ENCODE peak calls at places on chromosomes 3 and 15, in six cellular contexts. One of them, this sample, is unnamed.

GRCh38 chr3:98328933-98329332 is 24.7 kb upstream of the OR5K4 start:
- DNase-seq in K562: no peak
- DNase-seq in A549: no peak
- DNase-seq in HepG2: no peak
- DNase-seq in GM12878: no peak
- DNase-seq in endothelial cell of umbilical vein: no peak
- DNase-seq in this sample: no peak

GRCh38 chr3:58161435-58162398 is 49.1 kb downstream of the DNASE1L3 start:
- DNase-seq in K562: peak
- DNase-seq in A549: peak
- DNase-seq in HepG2: no peak
- DNase-seq in GM12878: no peak
- DNase-seq in endothelial cell of umbilical vein: peak
- DNase-seq in this sample: peak

GRCh38 chr3:107241217-107241616 is 136.0 kb upstream of the CCDC54 start:
- DNase-seq in K562: peak
- DNase-seq in A549: peak
- DNase-seq in HepG2: no peak
- DNase-seq in GM12878: no peak
- DNase-seq in endothelial cell of umbilical vein: no peak
- DNase-seq in this sample: peak

GRCh38 chr15:23574742-23575141 is 9.3 kb downstream of the MKRN3 start:
- DNase-seq in K562: no peak
- DNase-seq in A549: no peak
- DNase-seq in HepG2: no peak
- DNase-seq in GM12878: no peak
- DNase-seq in endothelial cell of umbilical vein: no peak
- DNase-seq in this sample: no peak

GRCh38 chr15:34161329-34161953 is 48.5 kb downstream of the KATNBL1 start:
- DNase-seq in K562: no peak
- DNase-seq in A549: peak
- DNase-seq in HepG2: no peak
- DNase-seq in GM12878: no peak
- DNase-seq in endothelial cell of umbilical vein: no peak
- DNase-seq in this sample: peak

GRCh38 chr3:105807701-105808100 is 61.1 kb downstream of the CBLB start:
- DNase-seq in K562: no peak
- DNase-seq in A549: no peak
- DNase-seq in HepG2: no peak
- DNase-seq in GM12878: no peak
- DNase-seq in endothelial cell of umbilical vein: no peak
- DNase-seq in this sample: no peak

GRCh38 chr3:188242426-188243123 is 88.6 kb downstream of the LPP start:
- DNase-seq in K562: no peak
- DNase-seq in A549: no peak
- DNase-seq in HepG2: no peak
- DNase-seq in GM12878: no peak
- DNase-seq in endothelial cell of umbilical vein: peak
- DNase-seq in this sample: no peak

GRCh38 chr3:192825191-192825590 is 92.5 kb downstream of the MB21D2 start:
- DNase-seq in K562: no peak
- DNase-seq in A549: no peak
- DNase-seq in HepG2: peak
- DNase-seq in GM12878: no peak
- DNase-seq in endothelial cell of umbilical vein: peak
- DNase-seq in this sample: no peak

GRCh38 chr15:91456921-91457320 is 356.9 kb downstream of the SV2B start:
- DNase-seq in K562: no peak
- DNase-seq in A549: no peak
- DNase-seq in HepG2: no peak
- DNase-seq in GM12878: no peak
- DNase-seq in endothelial cell of umbilical vein: no peak
- DNase-seq in this sample: no peak

GRCh38 chr3:122563717-122564025 is 429 bp downstream of the PARP9 start:
- DNase-seq in K562: no peak
- DNase-seq in A549: no peak
- DNase-seq in HepG2: no peak
- DNase-seq in GM12878: no peak
- DNase-seq in endothelial cell of umbilical vein: no peak
- DNase-seq in this sample: peak

GRCh38 chr15:43912208-43912607 is 85.4 kb downstream of the WDR76 start:
- DNase-seq in K562: no peak
- DNase-seq in A549: no peak
- DNase-seq in HepG2: no peak
- DNase-seq in GM12878: no peak
- DNase-seq in endothelial cell of umbilical vein: no peak
- DNase-seq in this sample: no peak

GRCh38 chr3:148023994-148024393 is 614.8 kb downstream of the ZIC1 start:
- DNase-seq in K562: no peak
- DNase-seq in A549: no peak
- DNase-seq in HepG2: no peak
- DNase-seq in GM12878: no peak
- DNase-seq in endothelial cell of umbilical vein: peak
- DNase-seq in this sample: no peak

GRCh38 chr3:69865920-69866679 is 126.8 kb downstream of the MITF start:
- DNase-seq in K562: no peak
- DNase-seq in A549: no peak
- DNase-seq in HepG2: no peak
- DNase-seq in GM12878: no peak
- DNase-seq in endothelial cell of umbilical vein: no peak
- DNase-seq in this sample: no peak

GRCh38 chr3:15766406-15766805 is 31.4 kb downstream of the ANKRD28 start:
- DNase-seq in K562: no peak
- DNase-seq in A549: no peak
- DNase-seq in HepG2: no peak
- DNase-seq in GM12878: no peak
- DNase-seq in endothelial cell of umbilical vein: no peak
- DNase-seq in this sample: no peak

GRCh38 chr3:58388550-58389061 is 45.0 kb downstream of the PDHB start:
- DNase-seq in K562: no peak
- DNase-seq in A549: no peak
- DNase-seq in HepG2: peak
- DNase-seq in GM12878: no peak
- DNase-seq in endothelial cell of umbilical vein: peak
- DNase-seq in this sample: no peak

GRCh38 chr3:1092771-1093170 is at the start of gene CNTN6:
- DNase-seq in K562: no peak
- DNase-seq in A549: no peak
- DNase-seq in HepG2: no peak
- DNase-seq in GM12878: no peak
- DNase-seq in endothelial cell of umbilical vein: no peak
- DNase-seq in this sample: no peak

GRCh38 chr3:36365829-36366228 is 14.5 kb upstream of the STAC start:
- DNase-seq in K562: no peak
- DNase-seq in A549: no peak
- DNase-seq in HepG2: no peak
- DNase-seq in GM12878: no peak
- DNase-seq in endothelial cell of umbilical vein: no peak
- DNase-seq in this sample: no peak

GRCh38 chr3:71406945-71407629 is 176.4 kb downstream of the FOXP1 start:
- DNase-seq in K562: no peak
- DNase-seq in A549: no peak
- DNase-seq in HepG2: no peak
- DNase-seq in GM12878: no peak
- DNase-seq in endothelial cell of umbilical vein: no peak
- DNase-seq in this sample: no peak

GRCh38 chr3:26089249-26089648 is 299.4 kb downstream of the OXSM start:
- DNase-seq in K562: no peak
- DNase-seq in A549: no peak
- DNase-seq in HepG2: no peak
- DNase-seq in GM12878: no peak
- DNase-seq in endothelial cell of umbilical vein: no peak
- DNase-seq in this sample: no peak

GRCh38 chr3:71183544-71183943 is 400.0 kb downstream of the FOXP1 start:
- DNase-seq in K562: no peak
- DNase-seq in A549: no peak
- DNase-seq in HepG2: no peak
- DNase-seq in GM12878: no peak
- DNase-seq in endothelial cell of umbilical vein: no peak
- DNase-seq in this sample: no peak

GRCh38 chr15:20355256-20355868 is 186.2 kb downstream of the GOLGA6L6 start:
- DNase-seq in K562: no peak
- DNase-seq in A549: no peak
- DNase-seq in HepG2: no peak
- DNase-seq in GM12878: no peak
- DNase-seq in endothelial cell of umbilical vein: no peak
- DNase-seq in this sample: no peak

GRCh38 chr15:49062900-49063299 is 16.7 kb upstream of the SECISBP2L start:
- DNase-seq in K562: no peak
- DNase-seq in A549: no peak
- DNase-seq in HepG2: no peak
- DNase-seq in GM12878: no peak
- DNase-seq in endothelial cell of umbilical vein: no peak
- DNase-seq in this sample: no peak

GRCh38 chr3:160134964-160135363 is 90.3 kb upstream of the C3orf80 start:
- DNase-seq in K562: no peak
- DNase-seq in A549: no peak
- DNase-seq in HepG2: no peak
- DNase-seq in GM12878: no peak
- DNase-seq in endothelial cell of umbilical vein: no peak
- DNase-seq in this sample: peak

GRCh38 chr15:55279746-55280351 is 9.8 kb downstream of the RAB27A start:
- DNase-seq in K562: peak
- DNase-seq in A549: peak
- DNase-seq in HepG2: peak
- DNase-seq in GM12878: peak
- DNase-seq in endothelial cell of umbilical vein: peak
- DNase-seq in this sample: peak

GRCh38 chr3:134357914-134358811 is 16.1 kb downstream of the AMOTL2 start:
- DNase-seq in K562: peak
- DNase-seq in A549: no peak
- DNase-seq in HepG2: peak
- DNase-seq in GM12878: no peak
- DNase-seq in endothelial cell of umbilical vein: peak
- DNase-seq in this sample: peak

GRCh38 chr3:172749201-172749965 is 1.1 kb upstream of the ECT2 start:
- DNase-seq in K562: no peak
- DNase-seq in A549: peak
- DNase-seq in HepG2: peak
- DNase-seq in GM12878: no peak
- DNase-seq in endothelial cell of umbilical vein: peak
- DNase-seq in this sample: no peak

GRCh38 chr3:52202384-52203077 is 4.6 kb downstream of the ALAS1 start:
- DNase-seq in K562: no peak
- DNase-seq in A549: no peak
- DNase-seq in HepG2: no peak
- DNase-seq in GM12878: no peak
- DNase-seq in endothelial cell of umbilical vein: no peak
- DNase-seq in this sample: peak
- TF ChIP-seq POLR2A in K562: no peak
- TF ChIP-seq POLR2A in A549: no peak
- TF ChIP-seq POLR2A in HepG2: no peak
- TF ChIP-seq POLR2A in GM12878: no peak
- TF ChIP-seq POLR2A in endothelial cell of umbilical vein: no peak
- TF ChIP-seq POLR2A in this sample: no peak

GRCh38 chr3:123692041-123692440 is 107.2 kb upstream of the HACD2 start:
- DNase-seq in K562: no peak
- DNase-seq in A549: no peak
- DNase-seq in HepG2: no peak
- DNase-seq in GM12878: no peak
- DNase-seq in endothelial cell of umbilical vein: peak
- DNase-seq in this sample: no peak
- TF ChIP-seq MYC in K562: no peak
- TF ChIP-seq MYC in A549: no peak
- TF ChIP-seq MYC in HepG2: no peak
- TF ChIP-seq MYC in GM12878: no peak
- TF ChIP-seq MYC in endothelial cell of umbilical vein: no peak
- TF ChIP-seq MYC in this sample: no peak

DNA sequence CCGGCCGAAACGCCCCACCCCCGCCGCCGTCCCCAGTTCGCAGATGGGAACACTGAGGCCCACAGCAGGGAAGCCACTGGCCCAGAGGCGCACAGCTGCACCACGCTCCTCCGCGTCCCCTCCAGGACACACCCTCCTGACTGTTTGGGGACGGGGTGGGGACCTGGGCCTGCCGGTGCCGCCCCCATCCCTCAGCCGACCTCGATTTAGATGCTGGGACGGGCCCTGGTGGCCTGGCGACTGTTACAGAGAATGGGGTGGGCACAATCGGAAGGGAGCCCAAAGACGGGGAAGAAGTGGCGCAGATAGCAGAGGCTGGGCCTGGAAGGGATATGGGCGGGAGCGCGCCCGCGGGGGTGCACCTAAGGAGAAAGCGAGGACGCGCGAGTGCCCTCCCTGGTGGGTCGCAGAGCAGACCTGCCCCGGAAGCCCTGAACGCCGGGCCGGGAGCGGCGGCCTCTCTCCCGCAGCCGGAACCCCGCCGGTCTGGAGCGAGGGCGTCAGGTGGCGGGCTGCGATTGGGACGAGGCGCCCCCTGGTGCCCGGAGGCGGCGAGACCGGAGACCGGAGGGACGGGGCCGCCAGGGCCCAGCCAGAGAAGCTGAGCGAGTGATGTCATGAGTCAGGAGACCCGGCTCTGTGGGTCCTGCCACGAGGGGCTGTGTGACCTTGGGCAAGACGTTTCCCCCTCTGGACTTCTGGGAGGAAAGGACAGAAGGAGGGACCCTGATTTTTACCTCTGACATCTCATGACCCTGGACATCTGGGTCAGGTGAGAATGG is 78.4 kb downstream of the IQSEC1 start:
- DNase-seq in K562: peak
- DNase-seq in A549: peak
- DNase-seq in HepG2: peak
- DNase-seq in GM12878: no peak
- DNase-seq in endothelial cell of umbilical vein: peak
- DNase-seq in this sample: peak
- TF ChIP-seq POLR2A in K562: peak
- TF ChIP-seq POLR2A in A549: peak
- TF ChIP-seq POLR2A in HepG2: peak
- TF ChIP-seq POLR2A in GM12878: peak
- TF ChIP-seq POLR2A in endothelial cell of umbilical vein: no peak
- TF ChIP-seq POLR2A in this sample: peak

DNA sequence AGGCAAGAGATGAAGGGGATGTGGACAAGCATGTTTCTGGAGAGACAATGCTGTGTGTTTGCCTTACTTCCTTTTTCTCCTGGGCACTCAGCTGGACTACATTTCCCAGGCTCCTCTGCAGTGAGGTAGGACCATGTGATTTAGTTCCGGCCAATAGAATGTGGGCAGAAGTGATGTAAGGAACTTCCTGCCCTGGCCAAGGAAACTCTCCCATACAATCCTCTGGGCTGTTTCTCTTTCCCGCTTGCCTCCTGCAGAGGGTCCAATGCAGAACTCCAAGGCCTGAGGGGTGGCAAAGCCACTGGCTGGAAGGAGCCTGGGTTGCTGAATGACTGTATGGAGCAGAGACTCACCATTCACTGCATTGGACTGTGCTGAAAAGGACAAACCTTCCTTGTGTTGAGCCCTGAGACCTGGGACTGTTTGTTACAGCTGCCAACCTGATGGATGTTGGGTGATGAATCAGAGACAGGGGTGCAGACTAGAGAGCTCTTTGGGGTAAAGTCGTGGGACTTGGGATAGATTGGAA is 82.7 kb upstream of the SLC6A6 start:
- DNase-seq in K562: peak
- DNase-seq in A549: peak
- DNase-seq in HepG2: peak
- DNase-seq in GM12878: peak
- DNase-seq in endothelial cell of umbilical vein: peak
- DNase-seq in this sample: peak
- TF ChIP-seq MYC in K562: no peak
- TF ChIP-seq MYC in A549: no peak
- TF ChIP-seq MYC in HepG2: no peak
- TF ChIP-seq MYC in GM12878: no peak
- TF ChIP-seq MYC in endothelial cell of umbilical vein: no peak
- TF ChIP-seq MYC in this sample: peak